ENCODE peak calls at places on chromosome 17, in seven cellular contexts. One of them, this sample, is unnamed.

GRCh38 chr17:33901085-33901484 is 354.0 kb upstream of the CCL2 start:
- DNase-seq in left ventricle myocardium superior: no peak
- DNase-seq in T-cell: no peak
- DNase-seq in upper lobe of right lung: no peak
- DNase-seq in GM23338: peak; percentile 23
- DNase-seq in small intestine: no peak
- DNase-seq in DMS53: no peak
- DNase-seq in this sample: no peak

GRCh38 chr17:8820311-8821010 is 21.3 kb upstream of the MFSD6L start:
- DNase-seq in left ventricle myocardium superior: no peak
- DNase-seq in T-cell: no peak
- DNase-seq in upper lobe of right lung: no peak
- DNase-seq in GM23338: no peak
- DNase-seq in small intestine: no peak
- DNase-seq in DMS53: no peak
- DNase-seq in this sample: no peak

GRCh38 chr17:62765351-62765750 is 42.8 kb downstream of the MARCHF10 start:
- DNase-seq in left ventricle myocardium superior: no peak
- DNase-seq in T-cell: no peak
- DNase-seq in upper lobe of right lung: no peak
- DNase-seq in GM23338: peak; percentile 37
- DNase-seq in small intestine: no peak
- DNase-seq in DMS53: no peak
- DNase-seq in this sample: no peak

GRCh38 chr17:72609501-72609900 is 483.0 kb downstream of the SLC39A11 start:
- DNase-seq in left ventricle myocardium superior: no peak
- DNase-seq in T-cell: no peak
- DNase-seq in upper lobe of right lung: no peak
- DNase-seq in GM23338: no peak
- DNase-seq in small intestine: peak; percentile 79
- DNase-seq in DMS53: no peak
- DNase-seq in this sample: no peak

GRCh38 chr17:7589204-7589868 is 558 bp downstream of the SOX15 start:
- DNase-seq in left ventricle myocardium superior: peak; percentile 92
- DNase-seq in T-cell: peak; percentile 66
- DNase-seq in upper lobe of right lung: peak; percentile 90
- DNase-seq in GM23338: peak; percentile 94
- DNase-seq in small intestine: peak; percentile 80
- DNase-seq in DMS53: peak; percentile 98
- DNase-seq in this sample: peak; percentile 80

GRCh38 chr17:38636054-38636453 is 30.3 kb upstream of the SRCIN1 start:
- DNase-seq in left ventricle myocardium superior: no peak
- DNase-seq in T-cell: no peak
- DNase-seq in upper lobe of right lung: peak; percentile 50
- DNase-seq in GM23338: peak; percentile 80
- DNase-seq in small intestine: no peak
- DNase-seq in DMS53: no peak
- DNase-seq in this sample: no peak

GRCh38 chr17:55448681-55449080 is 27.0 kb upstream of the MMD start:
- DNase-seq in left ventricle myocardium superior: no peak
- DNase-seq in T-cell: no peak
- DNase-seq in upper lobe of right lung: no peak
- DNase-seq in GM23338: no peak
- DNase-seq in small intestine: no peak
- DNase-seq in DMS53: no peak
- DNase-seq in this sample: no peak

GRCh38 chr17:64240261-64240740 is 22.8 kb downstream of the TEX2 start:
- DNase-seq in left ventricle myocardium superior: peak; percentile 60
- DNase-seq in T-cell: no peak
- DNase-seq in upper lobe of right lung: no peak
- DNase-seq in GM23338: peak; percentile 36
- DNase-seq in small intestine: no peak
- DNase-seq in DMS53: no peak
- DNase-seq in this sample: no peak

GRCh38 chr17:74330446-74330845 is 4.4 kb downstream of the KIF19 start:
- DNase-seq in left ventricle myocardium superior: no peak
- DNase-seq in T-cell: no peak
- DNase-seq in upper lobe of right lung: no peak
- DNase-seq in GM23338: no peak
- DNase-seq in small intestine: no peak
- DNase-seq in DMS53: peak; percentile 64
- DNase-seq in this sample: no peak

GRCh38 chr17:66426397-66427033 is 124.1 kb downstream of the PRKCA start:
- DNase-seq in left ventricle myocardium superior: no peak
- DNase-seq in T-cell: peak; percentile 16
- DNase-seq in upper lobe of right lung: no peak
- DNase-seq in GM23338: peak; percentile 65
- DNase-seq in small intestine: peak; percentile 47
- DNase-seq in DMS53: peak; percentile 20
- DNase-seq in this sample: peak; percentile 71

GRCh38 chr17:8206536-8206935 is 3.8 kb downstream of the AURKB start:
- DNase-seq in left ventricle myocardium superior: no peak
- DNase-seq in T-cell: no peak
- DNase-seq in upper lobe of right lung: no peak
- DNase-seq in GM23338: no peak
- DNase-seq in small intestine: no peak
- DNase-seq in DMS53: no peak
- DNase-seq in this sample: no peak

GRCh38 chr17:27602721-27603445 is 28.1 kb upstream of the LGALS9 start:
- DNase-seq in left ventricle myocardium superior: peak; percentile 78
- DNase-seq in T-cell: peak; percentile 55
- DNase-seq in upper lobe of right lung: peak; percentile 83
- DNase-seq in GM23338: peak; percentile 90
- DNase-seq in small intestine: peak; percentile 65
- DNase-seq in DMS53: peak; percentile 91
- DNase-seq in this sample: peak; percentile 82

GRCh38 chr17:34579017-34579946 is at the start of gene TMEM132E:
- DNase-seq in left ventricle myocardium superior: peak; percentile 49
- DNase-seq in T-cell: no peak
- DNase-seq in upper lobe of right lung: peak; percentile 75
- DNase-seq in GM23338: peak; percentile 82
- DNase-seq in small intestine: no peak
- DNase-seq in DMS53: no peak
- DNase-seq in this sample: no peak

GRCh38 chr17:15406081-15406480 is 61.3 kb downstream of the CDRT4 start:
- DNase-seq in left ventricle myocardium superior: no peak
- DNase-seq in T-cell: no peak
- DNase-seq in upper lobe of right lung: no peak
- DNase-seq in GM23338: no peak
- DNase-seq in small intestine: no peak
- DNase-seq in DMS53: no peak
- DNase-seq in this sample: no peak

GRCh38 chr17:20120835-20121234 is 111.7 kb downstream of the SPECC1 start:
- DNase-seq in left ventricle myocardium superior: no peak
- DNase-seq in T-cell: no peak
- DNase-seq in upper lobe of right lung: no peak
- DNase-seq in GM23338: no peak
- DNase-seq in small intestine: no peak
- DNase-seq in DMS53: no peak
- DNase-seq in this sample: no peak

GRCh38 chr17:81823800-81824550 is 9.1 kb downstream of the MCRIP1 start:
- DNase-seq in left ventricle myocardium superior: no peak
- DNase-seq in T-cell: no peak
- DNase-seq in upper lobe of right lung: no peak
- DNase-seq in GM23338: no peak
- DNase-seq in small intestine: no peak
- DNase-seq in DMS53: no peak
- DNase-seq in this sample: no peak

GRCh38 chr17:80264048-80264792 is 3.6 kb downstream of the RNF213 start:
- DNase-seq in left ventricle myocardium superior: no peak
- DNase-seq in T-cell: peak; percentile 44
- DNase-seq in upper lobe of right lung: peak; percentile 78
- DNase-seq in GM23338: no peak
- DNase-seq in small intestine: peak; percentile 37
- DNase-seq in DMS53: no peak
- DNase-seq in this sample: peak; percentile 80

GRCh38 chr17:36940313-36941264 is 3.3 kb downstream of the LHX1 start:
- DNase-seq in left ventricle myocardium superior: no peak
- DNase-seq in T-cell: no peak
- DNase-seq in upper lobe of right lung: no peak
- DNase-seq in GM23338: peak; percentile 50
- DNase-seq in small intestine: no peak
- DNase-seq in DMS53: no peak
- DNase-seq in this sample: no peak

GRCh38 chr17:80456465-80457235 is 19.8 kb downstream of the NPTX1 start:
- DNase-seq in left ventricle myocardium superior: peak; percentile 72
- DNase-seq in T-cell: no peak
- DNase-seq in upper lobe of right lung: no peak
- DNase-seq in GM23338: no peak
- DNase-seq in small intestine: no peak
- DNase-seq in DMS53: no peak
- DNase-seq in this sample: no peak

GRCh38 chr17:76199466-76199865 is 40.8 kb downstream of the RNF157 start:
- DNase-seq in left ventricle myocardium superior: no peak
- DNase-seq in T-cell: peak; percentile 67
- DNase-seq in upper lobe of right lung: no peak
- DNase-seq in GM23338: no peak
- DNase-seq in small intestine: no peak
- DNase-seq in DMS53: no peak
- DNase-seq in this sample: no peak

GRCh38 chr17:78103311-78103710 is 25.2 kb downstream of the TMC6 start:
- DNase-seq in left ventricle myocardium superior: no peak
- DNase-seq in T-cell: no peak
- DNase-seq in upper lobe of right lung: no peak
- DNase-seq in GM23338: no peak
- DNase-seq in small intestine: no peak
- DNase-seq in DMS53: no peak
- DNase-seq in this sample: no peak

GRCh38 chr17:82217530-82218204 is 5.0 kb upstream of the CCDC57 start:
- DNase-seq in left ventricle myocardium superior: peak; percentile 73
- DNase-seq in T-cell: no peak
- DNase-seq in upper lobe of right lung: peak; percentile 87
- DNase-seq in GM23338: no peak
- DNase-seq in small intestine: no peak
- DNase-seq in DMS53: peak; percentile 44
- DNase-seq in this sample: no peak

GRCh38 chr17:14947671-14948070 is 317.5 kb downstream of the PMP22 start:
- DNase-seq in left ventricle myocardium superior: no peak
- DNase-seq in T-cell: no peak
- DNase-seq in upper lobe of right lung: no peak
- DNase-seq in GM23338: no peak
- DNase-seq in small intestine: no peak
- DNase-seq in DMS53: no peak
- DNase-seq in this sample: no peak

GRCh38 chr17:53631486-53631885 is 191.2 kb upstream of the KIF2B start:
- DNase-seq in left ventricle myocardium superior: no peak
- DNase-seq in T-cell: no peak
- DNase-seq in upper lobe of right lung: no peak
- DNase-seq in GM23338: no peak
- DNase-seq in small intestine: no peak
- DNase-seq in DMS53: no peak
- DNase-seq in this sample: no peak

GRCh38 chr17:80831481-80831880 is 160.2 kb upstream of the CHMP6 start:
- DNase-seq in left ventricle myocardium superior: no peak
- DNase-seq in T-cell: no peak
- DNase-seq in upper lobe of right lung: no peak
- DNase-seq in GM23338: no peak
- DNase-seq in small intestine: no peak
- DNase-seq in DMS53: peak; percentile 67
- DNase-seq in this sample: no peak

This sample was measured in GM12865.